ENCODE peak calls at places on chromosomes 3 and 15, in five cellular contexts. J, M, D, C and W are unnamed samples.

GRCh38 chr3:97515076-97515475 is 249.5 kb upstream of the ARL6 start:
- DNase-seq in M (no peak), D (no peak), J (no peak), C (no peak), W (no peak)

GRCh38 chr3:78351338-78351737 is 1311.4 kb downstream of the ROBO2 start:
- DNase-seq in J (no peak), M (no peak), D (no peak), C (no peak), W (no peak)

GRCh38 chr3:41317718-41318117 is 118.4 kb downstream of the CTNNB1 start:
- DNase-seq in D (no peak), C (no peak), M (no peak), J (no peak), W (no peak)

GRCh38 chr15:101025116-101025885 is 106.1 kb downstream of the LRRK1 start:
- DNase-seq in C (no peak), D (no peak), M (no peak), J (no peak), W (no peak)

GRCh38 chr15:55683366-55683765 is 59.6 kb downstream of the PRTG start:
- DNase-seq in C (no peak), D (no peak), J (no peak), M (no peak), W (no peak)

GRCh38 chr3:155598671-155599070 is 146.2 kb downstream of the PLCH1 start:
- DNase-seq in C (no peak), J (no peak), D (no peak), M (no peak), W (no peak)

GRCh38 chr3:118080886-118081285 is 953.8 kb downstream of the IGSF11 start:
- DNase-seq in C (no peak), J (no peak), D (no peak), M (no peak), W (no peak)

GRCh38 chr15:38941399-38941953 is 376.9 kb upstream of the RASGRP1 start:
- DNase-seq in M (no peak), D (no peak), J (peak), C (no peak), W (no peak)

GRCh38 chr15:80789296-80789695 is 10.1 kb downstream of the CEMIP start:
- DNase-seq in D (no peak), C (no peak), M (no peak), J (no peak), W (no peak)

GRCh38 chr3:10142707-10143560 is 1.4 kb downstream of the VHL start:
- DNase-seq in D (no peak), M (no peak), J (no peak), C (no peak), W (no peak)

GRCh38 chr3:47485812-47486211 is 10.1 kb upstream of the SCAP start:
- DNase-seq in M (no peak), C (no peak), D (no peak), J (no peak), W (no peak)

GRCh38 chr15:68793776-68794175 is 26.9 kb downstream of the ANP32A start:
- DNase-seq in C (no peak), M (no peak), D (no peak), J (no peak), W (no peak)

GRCh38 chr15:55791576-55792400 is 48.8 kb upstream of the PRTG start:
- DNase-seq in M (no peak), J (peak), C (no peak), D (no peak), W (no peak)

GRCh38 chr3:194711913-194712312 is 26.2 kb downstream of the FAM43A start:
- DNase-seq in M (no peak), C (no peak), J (peak), D (no peak), W (no peak)

GRCh38 chr3:146404451-146404850 is 64.9 kb downstream of the PLSCR2 start:
- DNase-seq in C (no peak), D (no peak), J (no peak), M (no peak), W (no peak)

GRCh38 chr3:137970914-137971831 is 38.8 kb upstream of the CLDN18 start:
- DNase-seq in M (peak), D (peak), C (peak), J (no peak), W (peak)

GRCh38 chr3:39150803-39151631 is 2.4 kb downstream of the CSRNP1 start:
- DNase-seq in J (peak), C (peak), D (peak), M (peak), W (peak)

GRCh38 chr3:61222428-61222827 is 28.8 kb downstream of the FHIT start:
- DNase-seq in D (no peak), J (no peak), M (no peak), C (no peak), W (no peak)

GRCh38 chr15:85296615-85297402 is 83.6 kb upstream of the AKAP13 start:
- DNase-seq in D (peak), M (peak), C (peak), J (no peak), W (peak)

GRCh38 chr3:54822206-54822605 is 105.7 kb downstream of the LRTM1 start:
- DNase-seq in J (peak), M (no peak), C (no peak), D (no peak), W (peak)

GRCh38 chr15:66789029-66790025 is 87.3 kb downstream of the SMAD6 start:
- DNase-seq in J (no peak), C (no peak), D (no peak), M (no peak), W (no peak)

GRCh38 chr3:47259114-47259513 is 23.5 kb downstream of the KIF9 start:
- DNase-seq in C (no peak), D (no peak), M (no peak), J (no peak), W (no peak)

GRCh38 chr3:155744091-155744625 is 713 bp downstream of the PLCH1 start:
- DNase-seq in J (no peak), M (peak), C (peak), D (peak), W (peak)

GRCh38 chr15:39835550-39835949 is 52.9 kb upstream of the FSIP1 start:
- DNase-seq in M (no peak), D (no peak), C (no peak), J (no peak), W (no peak)

GRCh38 chr3:140972833-140973232 is 31.2 kb downstream of the SLC25A36 start:
- DNase-seq in C (no peak), M (no peak), J (no peak), D (no peak), W (no peak)

GRCh38 chr15:98753726-98754125 is 105.4 kb downstream of the IGF1R start:
- DNase-seq in J (no peak), M (no peak), C (no peak), D (no peak), W (no peak)

GRCh38 chr3:112136959-112137693 is 4.1 kb upstream of the GCSAM start:
- DNase-seq in J (no peak), D (peak), M (peak), C (peak), W (no peak)

GRCh38 chr3:9223683-9224082 is 25.8 kb downstream of the SRGAP3 start:
- DNase-seq in D (no peak), C (no peak), M (no peak), J (no peak), W (no peak)

GRCh38 chr15:85831415-85832113 is 36.8 kb upstream of the KLHL25 start:
- DNase-seq in M (peak), C (peak), J (no peak), D (peak), W (peak)

GRCh38 chr15:65829150-65829764 is 37.2 kb upstream of the DENND4A start:
- DNase-seq in M (no peak), C (no peak), D (no peak), J (no peak), W (no peak)

GRCh38 chr15:50353999-50354837 is 780 bp downstream of the GABPB1 start:
- DNase-seq in D (peak), C (no peak), M (peak), J (peak), W (peak)

GRCh38 chr15:67863442-67863987 is 23.7 kb upstream of the RNU6-1 start:
- DNase-seq in D (peak), C (peak), M (peak), J (no peak), W (peak)

GRCh38 chr3:167754049-167754448 is 18.5 kb downstream of the SERPINI1 start:
- DNase-seq in J (no peak), C (no peak), M (no peak), D (no peak), W (no peak)

GRCh38 chr15:39852237-39852636 is 67.8 kb downstream of the GPR176 start:
- DNase-seq in M (no peak), D (no peak), J (no peak), C (no peak), W (no peak)

GRCh38 chr15:47718474-47719440 is 1.5 kb downstream of the SEMA6D start:
- DNase-seq in C (peak), D (peak), M (peak), J (no peak), W (peak)

GRCh38 chr3:23272820-23273219 is 69.7 kb downstream of the UBE2E2 start:
- DNase-seq in C (no peak), J (no peak), M (no peak), D (no peak), W (no peak)

GRCh38 chr3:53162672-53163458 is 1.9 kb downstream of the PRKCD start:
- DNase-seq in J (no peak), D (no peak), C (no peak), M (no peak), W (no peak)

GRCh38 chr3:101017048-101017447 is 23.8 kb upstream of the ABI3BP start:
- DNase-seq in J (no peak), M (no peak), C (no peak), D (no peak), W (no peak)

GRCh38 chr3:127867986-127868385 is 45.7 kb upstream of the MGLL start:
- DNase-seq in D (no peak), M (no peak), J (peak), C (no peak), W (no peak)